ENCODE peak calls at places on chromosomes 6 and 20, in ten cellular contexts. One of them, this sample, is unnamed.

GRCh38 chr6:69164564-69165252 is 529.6 kb downstream of the ADGRB3 start:
- DNase-seq in ELR: peak; percentile 45
- DNase-seq in T-helper 1 cell: no peak
- DNase-seq in HL-60: no peak
- DNase-seq in left cardiac atrium: no peak
- DNase-seq in Calu3: peak; percentile 18
- DNase-seq in bronchial epithelial cell: no peak
- DNase-seq in cardiac muscle cell: peak; percentile 28
- DNase-seq in EL: peak; percentile 2
- DNase-seq in AML-193: no peak
- DNase-seq in this sample: peak; percentile 0

GRCh38 chr6:136962661-136963060 is 40.6 kb downstream of the SLC35D3 start:
- DNase-seq in ELR: no peak
- DNase-seq in T-helper 1 cell: no peak
- DNase-seq in HL-60: no peak
- DNase-seq in left cardiac atrium: peak; percentile 32
- DNase-seq in Calu3: no peak
- DNase-seq in bronchial epithelial cell: no peak
- DNase-seq in cardiac muscle cell: peak; percentile 86
- DNase-seq in EL: peak; percentile 9
- DNase-seq in AML-193: no peak
- DNase-seq in this sample: peak; percentile 63

GRCh38 chr6:148967546-148967945 is 220.7 kb downstream of the UST start:
- DNase-seq in ELR: no peak
- DNase-seq in T-helper 1 cell: no peak
- DNase-seq in HL-60: no peak
- DNase-seq in left cardiac atrium: no peak
- DNase-seq in Calu3: no peak
- DNase-seq in bronchial epithelial cell: no peak
- DNase-seq in cardiac muscle cell: no peak
- DNase-seq in EL: no peak
- DNase-seq in AML-193: no peak
- DNase-seq in this sample: no peak

GRCh38 chr6:20364327-20364726 is 37.4 kb upstream of the E2F3 start:
- DNase-seq in ELR: peak; percentile 2
- DNase-seq in T-helper 1 cell: no peak
- DNase-seq in HL-60: no peak
- DNase-seq in left cardiac atrium: no peak
- DNase-seq in Calu3: no peak
- DNase-seq in bronchial epithelial cell: peak; percentile 76
- DNase-seq in cardiac muscle cell: no peak
- DNase-seq in EL: no peak
- DNase-seq in AML-193: no peak
- DNase-seq in this sample: no peak

GRCh38 chr6:44004625-44005506 is 122.4 kb downstream of the MRPL14 start:
- DNase-seq in ELR: peak; percentile 55
- DNase-seq in T-helper 1 cell: no peak
- DNase-seq in HL-60: peak; percentile 36
- DNase-seq in left cardiac atrium: peak; percentile 51
- DNase-seq in Calu3: peak; percentile 78
- DNase-seq in bronchial epithelial cell: no peak
- DNase-seq in cardiac muscle cell: peak; percentile 44
- DNase-seq in EL: peak; percentile 55
- DNase-seq in AML-193: no peak
- DNase-seq in this sample: no peak

GRCh38 chr6:40083141-40083920 is 149.1 kb upstream of the MOCS1 start:
- DNase-seq in ELR: no peak
- DNase-seq in T-helper 1 cell: no peak
- DNase-seq in HL-60: no peak
- DNase-seq in left cardiac atrium: no peak
- DNase-seq in Calu3: no peak
- DNase-seq in bronchial epithelial cell: no peak
- DNase-seq in cardiac muscle cell: no peak
- DNase-seq in EL: no peak
- DNase-seq in AML-193: no peak
- DNase-seq in this sample: no peak

GRCh38 chr6:133526436-133526835 is 285.3 kb downstream of the EYA4 start:
- DNase-seq in ELR: no peak
- DNase-seq in T-helper 1 cell: no peak
- DNase-seq in HL-60: no peak
- DNase-seq in left cardiac atrium: no peak
- DNase-seq in Calu3: no peak
- DNase-seq in bronchial epithelial cell: no peak
- DNase-seq in cardiac muscle cell: no peak
- DNase-seq in EL: no peak
- DNase-seq in AML-193: no peak
- DNase-seq in this sample: no peak

GRCh38 chr20:58271596-58272460 is 37.7 kb upstream of the RAB22A start:
- DNase-seq in ELR: no peak
- DNase-seq in T-helper 1 cell: no peak
- DNase-seq in HL-60: no peak
- DNase-seq in left cardiac atrium: no peak
- DNase-seq in Calu3: no peak
- DNase-seq in bronchial epithelial cell: no peak
- DNase-seq in cardiac muscle cell: no peak
- DNase-seq in EL: no peak
- DNase-seq in AML-193: no peak
- DNase-seq in this sample: no peak

GRCh38 chr6:45072673-45073072 is 255.5 kb upstream of the RUNX2 start:
- DNase-seq in ELR: no peak
- DNase-seq in T-helper 1 cell: no peak
- DNase-seq in HL-60: no peak
- DNase-seq in left cardiac atrium: no peak
- DNase-seq in Calu3: no peak
- DNase-seq in bronchial epithelial cell: no peak
- DNase-seq in cardiac muscle cell: no peak
- DNase-seq in EL: no peak
- DNase-seq in AML-193: no peak
- DNase-seq in this sample: no peak

GRCh38 chr6:52829046-52829817 is 11.4 kb downstream of the GSTA5 start:
- DNase-seq in ELR: no peak
- DNase-seq in T-helper 1 cell: no peak
- DNase-seq in HL-60: no peak
- DNase-seq in left cardiac atrium: no peak
- DNase-seq in Calu3: no peak
- DNase-seq in bronchial epithelial cell: no peak
- DNase-seq in cardiac muscle cell: no peak
- DNase-seq in EL: no peak
- DNase-seq in AML-193: no peak
- DNase-seq in this sample: no peak

GRCh38 chr6:2764610-2765165 is 505 bp upstream of the WRNIP1 start:
- DNase-seq in ELR: peak; percentile 81
- DNase-seq in T-helper 1 cell: peak; percentile 61
- DNase-seq in HL-60: peak; percentile 51
- DNase-seq in left cardiac atrium: peak; percentile 48
- DNase-seq in Calu3: peak; percentile 36
- DNase-seq in bronchial epithelial cell: peak; percentile 63
- DNase-seq in cardiac muscle cell: peak; percentile 39
- DNase-seq in EL: peak; percentile 72
- DNase-seq in AML-193: peak; percentile 84
- DNase-seq in this sample: no peak

GRCh38 chr6:133396225-133396624 is 155.1 kb downstream of the EYA4 start:
- DNase-seq in ELR: peak; percentile 16
- DNase-seq in T-helper 1 cell: no peak
- DNase-seq in HL-60: no peak
- DNase-seq in left cardiac atrium: no peak
- DNase-seq in Calu3: no peak
- DNase-seq in bronchial epithelial cell: peak; percentile 71
- DNase-seq in cardiac muscle cell: no peak
- DNase-seq in EL: peak; percentile 1
- DNase-seq in AML-193: no peak
- DNase-seq in this sample: no peak

GRCh38 chr6:100617633-100618348 is 153.1 kb upstream of the SIM1 start:
- DNase-seq in ELR: peak; percentile 82
- DNase-seq in T-helper 1 cell: no peak
- DNase-seq in HL-60: peak; percentile 20
- DNase-seq in left cardiac atrium: no peak
- DNase-seq in Calu3: no peak
- DNase-seq in bronchial epithelial cell: peak; percentile 84
- DNase-seq in cardiac muscle cell: no peak
- DNase-seq in EL: peak; percentile 73
- DNase-seq in AML-193: peak; percentile 39
- DNase-seq in this sample: no peak

GRCh38 chr6:163679753-163680152 is 265.2 kb downstream of the QKI start:
- DNase-seq in ELR: no peak
- DNase-seq in T-helper 1 cell: no peak
- DNase-seq in HL-60: no peak
- DNase-seq in left cardiac atrium: no peak
- DNase-seq in Calu3: no peak
- DNase-seq in bronchial epithelial cell: no peak
- DNase-seq in cardiac muscle cell: peak; percentile 56
- DNase-seq in EL: no peak
- DNase-seq in AML-193: no peak
- DNase-seq in this sample: no peak

GRCh38 chr6:160789263-160790027 is 87.4 kb downstream of the PLG start:
- DNase-seq in ELR: no peak
- DNase-seq in T-helper 1 cell: no peak
- DNase-seq in HL-60: no peak
- DNase-seq in left cardiac atrium: no peak
- DNase-seq in Calu3: no peak
- DNase-seq in bronchial epithelial cell: no peak
- DNase-seq in cardiac muscle cell: no peak
- DNase-seq in EL: no peak
- DNase-seq in AML-193: no peak
- DNase-seq in this sample: no peak

GRCh38 chr20:56843817-56844216 is 214.7 kb downstream of the TFAP2C start:
- DNase-seq in ELR: peak; percentile 64
- DNase-seq in T-helper 1 cell: no peak
- DNase-seq in HL-60: no peak
- DNase-seq in left cardiac atrium: no peak
- DNase-seq in Calu3: no peak
- DNase-seq in bronchial epithelial cell: no peak
- DNase-seq in cardiac muscle cell: no peak
- DNase-seq in EL: peak; percentile 21
- DNase-seq in AML-193: no peak
- DNase-seq in this sample: no peak

GRCh38 chr20:23225407-23226060 is 125.1 kb upstream of the NXT1 start:
- DNase-seq in ELR: peak; percentile 55
- DNase-seq in T-helper 1 cell: no peak
- DNase-seq in HL-60: peak; percentile 100
- DNase-seq in left cardiac atrium: peak; percentile 78
- DNase-seq in Calu3: no peak
- DNase-seq in bronchial epithelial cell: peak; percentile 97
- DNase-seq in cardiac muscle cell: no peak
- DNase-seq in EL: peak; percentile 43
- DNase-seq in AML-193: peak; percentile 98
- DNase-seq in this sample: peak; percentile 76

GRCh38 chr6:36592221-36592655 is 1.9 kb upstream of the SRSF3 start:
- DNase-seq in ELR: no peak
- DNase-seq in T-helper 1 cell: no peak
- DNase-seq in HL-60: no peak
- DNase-seq in left cardiac atrium: no peak
- DNase-seq in Calu3: no peak
- DNase-seq in bronchial epithelial cell: no peak
- DNase-seq in cardiac muscle cell: no peak
- DNase-seq in EL: no peak
- DNase-seq in AML-193: no peak
- DNase-seq in this sample: no peak

GRCh38 chr20:11716945-11717248 is 200.8 kb upstream of the BTBD3 start:
- DNase-seq in ELR: no peak
- DNase-seq in T-helper 1 cell: no peak
- DNase-seq in HL-60: no peak
- DNase-seq in left cardiac atrium: no peak
- DNase-seq in Calu3: no peak
- DNase-seq in bronchial epithelial cell: no peak
- DNase-seq in cardiac muscle cell: no peak
- DNase-seq in EL: no peak
- DNase-seq in AML-193: no peak
- DNase-seq in this sample: no peak

GRCh38 chr6:98487612-98488011 is 346.8 kb upstream of the POU3F2 start:
- DNase-seq in ELR: no peak
- DNase-seq in T-helper 1 cell: no peak
- DNase-seq in HL-60: no peak
- DNase-seq in left cardiac atrium: no peak
- DNase-seq in Calu3: no peak
- DNase-seq in bronchial epithelial cell: no peak
- DNase-seq in cardiac muscle cell: peak; percentile 19
- DNase-seq in EL: no peak
- DNase-seq in AML-193: no peak
- DNase-seq in this sample: no peak

GRCh38 chr6:6972456-6972855 is 135.3 kb upstream of the RREB1 start:
- DNase-seq in ELR: peak; percentile 40
- DNase-seq in T-helper 1 cell: no peak
- DNase-seq in HL-60: no peak
- DNase-seq in left cardiac atrium: no peak
- DNase-seq in Calu3: peak; percentile 8
- DNase-seq in bronchial epithelial cell: peak; percentile 76
- DNase-seq in cardiac muscle cell: no peak
- DNase-seq in EL: peak; percentile 49
- DNase-seq in AML-193: no peak
- DNase-seq in this sample: no peak

GRCh38 chr6:22134308-22134707 is 162.5 kb downstream of the PRL start:
- DNase-seq in ELR: no peak
- DNase-seq in T-helper 1 cell: no peak
- DNase-seq in HL-60: no peak
- DNase-seq in left cardiac atrium: no peak
- DNase-seq in Calu3: no peak
- DNase-seq in bronchial epithelial cell: no peak
- DNase-seq in cardiac muscle cell: no peak
- DNase-seq in EL: no peak
- DNase-seq in AML-193: no peak
- DNase-seq in this sample: no peak

GRCh38 chr6:12058164-12058926 is 46.2 kb downstream of the HIVEP1 start:
- DNase-seq in ELR: no peak
- DNase-seq in T-helper 1 cell: no peak
- DNase-seq in HL-60: no peak
- DNase-seq in left cardiac atrium: no peak
- DNase-seq in Calu3: no peak
- DNase-seq in bronchial epithelial cell: no peak
- DNase-seq in cardiac muscle cell: no peak
- DNase-seq in EL: no peak
- DNase-seq in AML-193: no peak
- DNase-seq in this sample: no peak

GRCh38 chr6:5851261-5851757 is 155.4 kb downstream of the NRN1 start:
- DNase-seq in ELR: no peak
- DNase-seq in T-helper 1 cell: peak; percentile 52
- DNase-seq in HL-60: no peak
- DNase-seq in left cardiac atrium: peak; percentile 69
- DNase-seq in Calu3: peak; percentile 56
- DNase-seq in bronchial epithelial cell: peak; percentile 32
- DNase-seq in cardiac muscle cell: peak; percentile 74
- DNase-seq in EL: no peak
- DNase-seq in AML-193: no peak
- DNase-seq in this sample: no peak